ENCODE peak calls at places on chromosomes 11 and 22, in five cellular contexts. K, E, Z, P and B are unnamed samples.

GRCh38 chr22:42520663-42521546 is 1.3 kb upstream of the RRP7A start:
- DNase-seq in P (no peak), Z (no peak), E (no peak), K (no peak), B (no peak)

GRCh38 chr11:36265793-36266628 is 23.2 kb downstream of the COMMD9 start:
- DNase-seq in E (peak; percentile 90), Z (peak; percentile 22), K (peak; percentile 46), P (peak; percentile 19), B (peak; percentile 85)

GRCh38 chr11:33551051-33551450 is 149.6 kb downstream of the C11orf91 start:
- DNase-seq in E (no peak), K (no peak), P (no peak), Z (no peak), B (no peak)

GRCh38 chr11:68506908-68507307 is 46.4 kb downstream of the PPP6R3 start:
- DNase-seq in P (no peak), E (no peak), K (no peak), Z (no peak), B (no peak)

GRCh38 chr11:124380585-124380984 is 3.7 kb downstream of the OR8B2 start:
- DNase-seq in E (no peak), Z (no peak), K (no peak), P (no peak), B (no peak)

GRCh38 chr11:15800121-15800800 is 556.1 kb downstream of the SOX6 start:
- DNase-seq in K (peak; percentile 21), P (no peak), Z (peak; percentile 44), E (no peak), B (no peak)

GRCh38 chr11:1938343-1939005 is 8.7 kb upstream of the MRPL23 start:
- DNase-seq in P (no peak), K (no peak), Z (no peak), E (no peak), B (peak; percentile 67)

GRCh38 chr11:8023831-8024555 is 36.9 kb downstream of the EIF3F start:
- DNase-seq in P (no peak), K (no peak), E (no peak), Z (no peak), B (no peak)

GRCh38 chr11:46659908-46660307 is 40.5 kb downstream of the ARHGAP1 start:
- DNase-seq in K (no peak), P (no peak), Z (no peak), E (no peak), B (no peak)

GRCh38 chr22:19522190-19522880 is 1.9 kb downstream of the CLDN5 start:
- DNase-seq in P (no peak), Z (no peak), K (no peak), E (no peak), B (no peak)

GRCh38 chr22:46454910-46455269 is 82.5 kb downstream of the CELSR1 start:
- DNase-seq in E (no peak), K (no peak), Z (no peak), P (peak; percentile 65), B (no peak)

GRCh38 chr11:65121447-65121864 is 478 bp downstream of the FAU start:
- DNase-seq in E (peak; percentile 35), K (peak; percentile 57), Z (no peak), P (no peak), B (peak; percentile 86)

GRCh38 chr11:11211888-11212287 is 141.2 kb downstream of the CSNK2A3 start:
- DNase-seq in P (no peak), Z (peak; percentile 54), K (no peak), E (no peak), B (no peak)

GRCh38 chr11:35553831-35554230 is 28.4 kb upstream of the PAMR1 start:
- DNase-seq in K (no peak), P (no peak), E (no peak), Z (no peak), B (no peak)

GRCh38 chr11:76803811-76804600 is 20.9 kb downstream of the TSKU start:
- DNase-seq in E (no peak), P (no peak), K (no peak), Z (no peak), B (peak; percentile 41)

DNA sequence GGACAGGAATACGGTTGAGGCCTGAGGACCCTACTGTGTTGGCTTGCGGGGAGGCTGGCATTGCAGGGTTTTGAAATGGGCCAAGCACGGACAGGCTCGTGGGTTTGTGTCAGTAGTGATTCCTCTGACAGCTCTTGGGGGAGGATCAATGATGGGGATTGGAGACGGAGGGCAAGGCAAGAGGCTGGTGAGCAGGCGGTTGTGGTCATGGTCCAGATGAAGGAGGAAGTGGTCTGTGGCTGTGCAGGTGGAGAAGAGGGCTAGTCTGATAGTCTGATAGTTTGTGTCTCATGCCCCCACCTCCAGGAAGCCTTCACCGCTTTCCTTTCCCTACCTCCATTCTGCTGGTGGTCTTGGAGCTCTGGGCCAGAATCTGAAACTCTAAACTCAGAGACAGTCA is 3.0 kb downstream of the MAFF start:
- DNase-seq in Z (no peak), P (no peak), K (no peak), E (no peak), B (no peak)
- TF ChIP-seq POLR2AphosphoS5 in Z (no peak), P (no peak), K (no peak), E (no peak), B (no peak)

DNA sequence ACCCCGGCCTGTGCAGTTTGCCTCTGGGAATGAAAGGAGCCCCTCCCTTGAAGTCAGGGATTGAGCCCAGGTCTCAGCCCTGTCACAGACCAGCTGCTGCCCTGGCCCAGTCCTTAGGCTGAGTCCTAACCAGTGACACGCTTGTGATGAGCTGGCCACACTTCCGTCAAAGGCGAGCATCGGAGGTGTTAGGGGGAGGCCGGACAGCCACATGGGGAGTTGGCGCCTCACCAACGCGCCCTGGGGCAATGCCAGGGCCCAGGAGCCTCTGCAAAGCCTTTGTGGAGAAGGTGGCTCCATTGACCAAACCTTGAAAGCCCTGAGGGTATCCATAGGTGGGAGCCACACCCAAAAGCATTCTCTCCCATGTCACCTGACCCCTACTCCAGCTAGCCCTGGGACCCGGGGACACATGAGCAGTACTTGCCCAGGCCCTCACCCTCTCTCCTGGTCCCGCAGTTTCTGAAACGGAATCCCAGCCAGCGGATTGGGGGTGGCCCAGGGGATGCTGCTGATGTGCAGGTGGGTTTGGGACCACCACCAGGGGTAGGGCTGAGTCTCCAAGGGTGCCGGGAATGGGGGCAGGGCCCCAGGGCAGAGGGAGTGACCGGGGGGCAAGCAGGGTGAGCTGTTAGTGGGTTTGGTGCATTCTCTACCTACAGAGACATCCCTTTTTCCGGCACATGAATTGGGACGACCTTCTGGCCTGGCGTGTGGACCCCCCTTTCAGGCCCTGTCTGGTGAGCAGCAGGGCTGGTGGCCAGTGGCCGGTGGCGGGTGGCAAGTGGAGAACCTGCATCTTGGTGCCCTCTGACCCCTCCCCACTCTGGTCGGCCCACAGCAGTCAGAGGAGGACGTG is 3.7 kb downstream of the PTPRCAP start:
- DNase-seq in Z (no peak), K (no peak), P (no peak), E (no peak), B (peak; percentile 80)
- H3K27ac ChIP-seq in Z (no peak overlapping the region), K (no peak overlapping the region), P (no peak overlapping the region), E (no peak overlapping the region), B (peak overlapping the region; percentile 97)

GRCh38 chr11:126140106-126140931 is 71.1 kb downstream of the RPUSD4 start:
- DNase-seq in E (no peak), K (no peak), Z (no peak), P (no peak), B (peak; percentile 56)

GRCh38 chr11:126138636-126139540 is 72.6 kb downstream of the RPUSD4 start:
- DNase-seq in P (no peak), K (no peak), Z (no peak), E (no peak), B (peak; percentile 45)

GRCh38 chr11:126137146-126137545 is 74.3 kb downstream of the RPUSD4 start:
- DNase-seq in Z (no peak), E (no peak), P (no peak), K (no peak), B (no peak)

GRCh38 chr11:126140932-126141291 is 70.5 kb downstream of the RPUSD4 start:
- DNase-seq in K (peak; percentile 57), E (no peak), Z (peak; percentile 58), P (no peak), B (peak; percentile 37)

DNA sequence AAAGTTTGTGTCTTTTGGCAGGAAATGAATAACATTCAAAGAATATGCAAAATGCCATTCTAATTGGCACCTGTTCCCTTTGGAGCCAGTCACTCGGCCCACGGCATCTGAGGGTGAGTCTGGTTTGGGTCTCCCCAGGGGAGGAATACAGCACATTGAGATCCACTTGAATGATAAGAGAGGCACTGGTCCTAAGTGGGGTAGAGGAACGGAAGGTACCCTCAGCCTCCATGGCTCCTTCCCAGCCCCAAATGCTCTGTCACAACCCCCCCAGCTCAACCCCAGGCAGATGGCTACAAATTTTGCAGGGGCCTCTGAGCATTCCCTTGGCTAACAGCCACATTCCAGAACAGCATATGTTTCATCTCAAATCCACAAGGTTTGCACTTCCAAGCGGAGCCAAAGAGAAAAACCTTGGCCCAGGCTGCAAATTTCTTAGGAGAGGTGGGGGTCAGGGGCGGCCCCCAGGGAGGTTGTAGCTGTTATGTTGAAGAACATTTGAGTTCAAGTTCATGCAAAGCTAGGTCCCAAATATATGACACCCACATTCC is 71.8 kb downstream of the RPUSD4 start:
- DNase-seq in Z (no peak), K (no peak), E (peak; percentile 61), P (no peak), B (peak; percentile 40)
- TF ChIP-seq POLR2AphosphoS5 in Z (no peak), K (peak; percentile 36), E (no peak), P (no peak), B (no peak)

DNA sequence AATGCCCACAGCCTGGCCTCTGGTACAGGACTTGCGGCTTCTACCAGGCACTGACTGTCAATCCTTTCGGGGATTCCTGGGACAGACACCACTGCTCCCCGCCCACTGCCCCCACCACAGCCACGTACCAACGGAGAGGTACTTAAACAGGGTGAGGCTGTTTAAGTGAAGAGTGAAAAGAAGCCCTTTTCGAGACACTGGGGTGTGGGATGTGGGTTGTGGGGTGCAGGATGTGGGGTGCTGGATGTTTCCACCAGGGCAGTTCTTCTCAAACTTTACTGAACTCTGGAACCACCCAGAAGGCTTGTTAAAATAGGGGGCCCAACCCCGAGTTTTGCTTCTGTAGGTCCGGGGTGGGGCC is 34.2 kb upstream of the PRR5 start:
- DNase-seq in E (no peak), P (no peak), Z (no peak), K (peak; percentile 53), B (no peak)
- H3K27ac ChIP-seq in E (no peak overlapping the region), P (no peak overlapping the region), Z (peak overlapping the region; percentile 90), K (peak overlapping the region; percentile 83), B (peak overlapping the region; percentile 93)

DNA sequence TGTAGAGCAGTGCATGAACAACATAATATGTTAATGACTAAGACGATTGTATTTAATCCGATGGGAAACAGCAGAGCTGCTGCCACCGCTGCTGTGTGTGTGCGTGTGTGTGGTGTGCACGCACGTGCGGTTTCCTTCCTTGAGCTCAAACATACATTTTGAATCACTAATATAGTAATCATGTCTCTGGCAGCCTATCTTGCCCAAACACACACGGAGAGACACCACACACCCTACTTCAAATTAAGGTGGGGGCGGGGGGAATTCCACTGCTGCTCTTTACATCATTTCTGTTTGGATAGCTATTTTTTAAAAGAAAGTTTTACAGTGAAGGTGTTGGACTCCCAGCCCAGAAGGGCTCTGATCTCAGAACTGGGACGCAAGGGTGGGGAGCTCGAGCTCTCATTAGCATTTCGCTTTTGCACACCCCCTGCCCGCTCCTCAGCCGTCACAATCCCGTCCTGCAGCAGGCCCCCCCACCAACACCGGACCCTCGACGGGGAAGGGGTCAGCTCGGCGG is 648 bp upstream of the FAM83F start:
- DNase-seq in P (no peak), E (no peak), Z (no peak), K (no peak), B (no peak)
- TF ChIP-seq POLR2AphosphoS5 in P (no peak), E (no peak), Z (no peak), K (no peak), B (no peak)